ENCODE peak calls at places on chromosome 13, in eight cellular contexts. One of them, this sample, is unnamed.

GRCh38 chr13:112759053-112759452 is 69.2 kb downstream of the ATP11A start:
- DNase-seq in SK-N-SH: no peak
- DNase-seq in DMS153: no peak
- DNase-seq in hypothalamus: no peak
- DNase-seq in stimulated activated CD4-positive, alpha-beta T cell treated with anti-CD3 and anti-CD28 coated beads, Interleukin-1b, Interleukin-23, amount 100 ng/mL, for 24 hours: no peak
- DNase-seq in NCI-H2107: no peak
- DNase-seq in amniotic epithelial cell: no peak
- DNase-seq in DMS 273 treated with DMSO at 0.1 percent for 48 hours: no peak
- DNase-seq in this sample: no peak

GRCh38 chr13:50889317-50889716 is 20.3 kb upstream of the RNASEH2B start:
- DNase-seq in SK-N-SH: no peak
- DNase-seq in DMS153: no peak
- DNase-seq in hypothalamus: no peak
- DNase-seq in stimulated activated CD4-positive, alpha-beta T cell treated with anti-CD3 and anti-CD28 coated beads, Interleukin-1b, Interleukin-23, amount 100 ng/mL, for 24 hours: no peak
- DNase-seq in NCI-H2107: no peak
- DNase-seq in amniotic epithelial cell: no peak
- DNase-seq in DMS 273 treated with DMSO at 0.1 percent for 48 hours: no peak
- DNase-seq in this sample: no peak

GRCh38 chr13:28477709-28477973 is 17.3 kb downstream of the FLT1 start:
- DNase-seq in SK-N-SH: no peak
- DNase-seq in DMS153: no peak
- DNase-seq in hypothalamus: no peak
- DNase-seq in stimulated activated CD4-positive, alpha-beta T cell treated with anti-CD3 and anti-CD28 coated beads, Interleukin-1b, Interleukin-23, amount 100 ng/mL, for 24 hours: no peak
- DNase-seq in NCI-H2107: no peak
- DNase-seq in amniotic epithelial cell: no peak
- DNase-seq in DMS 273 treated with DMSO at 0.1 percent for 48 hours: no peak
- DNase-seq in this sample: no peak

GRCh38 chr13:35891486-35891885 is 239.7 kb downstream of the DCLK1 start:
- DNase-seq in SK-N-SH: no peak
- DNase-seq in DMS153: no peak
- DNase-seq in hypothalamus: no peak
- DNase-seq in stimulated activated CD4-positive, alpha-beta T cell treated with anti-CD3 and anti-CD28 coated beads, Interleukin-1b, Interleukin-23, amount 100 ng/mL, for 24 hours: no peak
- DNase-seq in NCI-H2107: no peak
- DNase-seq in amniotic epithelial cell: no peak
- DNase-seq in DMS 273 treated with DMSO at 0.1 percent for 48 hours: no peak
- DNase-seq in this sample: no peak

GRCh38 chr13:111074826-111075225 is 40.3 kb upstream of the ARHGEF7 start:
- DNase-seq in SK-N-SH: no peak
- DNase-seq in DMS153: no peak
- DNase-seq in hypothalamus: no peak
- DNase-seq in stimulated activated CD4-positive, alpha-beta T cell treated with anti-CD3 and anti-CD28 coated beads, Interleukin-1b, Interleukin-23, amount 100 ng/mL, for 24 hours: no peak
- DNase-seq in NCI-H2107: no peak
- DNase-seq in amniotic epithelial cell: no peak
- DNase-seq in DMS 273 treated with DMSO at 0.1 percent for 48 hours: no peak
- DNase-seq in this sample: no peak

GRCh38 chr13:33153421-33154381 is 131.9 kb downstream of the STARD13 start:
- DNase-seq in SK-N-SH: no peak
- DNase-seq in DMS153: no peak
- DNase-seq in hypothalamus: no peak
- DNase-seq in stimulated activated CD4-positive, alpha-beta T cell treated with anti-CD3 and anti-CD28 coated beads, Interleukin-1b, Interleukin-23, amount 100 ng/mL, for 24 hours: no peak
- DNase-seq in NCI-H2107: no peak
- DNase-seq in amniotic epithelial cell: no peak
- DNase-seq in DMS 273 treated with DMSO at 0.1 percent for 48 hours: no peak
- DNase-seq in this sample: peak

GRCh38 chr13:44629465-44630183 is 53.5 kb upstream of the TSC22D1 start:
- DNase-seq in SK-N-SH: no peak
- DNase-seq in DMS153: no peak
- DNase-seq in hypothalamus: no peak
- DNase-seq in stimulated activated CD4-positive, alpha-beta T cell treated with anti-CD3 and anti-CD28 coated beads, Interleukin-1b, Interleukin-23, amount 100 ng/mL, for 24 hours: no peak
- DNase-seq in NCI-H2107: no peak
- DNase-seq in amniotic epithelial cell: peak
- DNase-seq in DMS 273 treated with DMSO at 0.1 percent for 48 hours: no peak
- DNase-seq in this sample: no peak

GRCh38 chr13:113585828-113586355 is 1.3 kb downstream of the TFDP1 start:
- DNase-seq in SK-N-SH: no peak
- DNase-seq in DMS153: no peak
- DNase-seq in hypothalamus: no peak
- DNase-seq in stimulated activated CD4-positive, alpha-beta T cell treated with anti-CD3 and anti-CD28 coated beads, Interleukin-1b, Interleukin-23, amount 100 ng/mL, for 24 hours: no peak
- DNase-seq in NCI-H2107: no peak
- DNase-seq in amniotic epithelial cell: no peak
- DNase-seq in DMS 273 treated with DMSO at 0.1 percent for 48 hours: no peak
- DNase-seq in this sample: no peak

GRCh38 chr13:98707309-98707999 is 45.0 kb downstream of the SLC15A1 start:
- DNase-seq in SK-N-SH: no peak
- DNase-seq in DMS153: no peak
- DNase-seq in hypothalamus: no peak
- DNase-seq in stimulated activated CD4-positive, alpha-beta T cell treated with anti-CD3 and anti-CD28 coated beads, Interleukin-1b, Interleukin-23, amount 100 ng/mL, for 24 hours: no peak
- DNase-seq in NCI-H2107: no peak
- DNase-seq in amniotic epithelial cell: no peak
- DNase-seq in DMS 273 treated with DMSO at 0.1 percent for 48 hours: no peak
- DNase-seq in this sample: no peak

GRCh38 chr13:25097426-25097825 is 1.5 kb downstream of the PABPC3 start:
- DNase-seq in SK-N-SH: no peak
- DNase-seq in DMS153: no peak
- DNase-seq in hypothalamus: no peak
- DNase-seq in stimulated activated CD4-positive, alpha-beta T cell treated with anti-CD3 and anti-CD28 coated beads, Interleukin-1b, Interleukin-23, amount 100 ng/mL, for 24 hours: no peak
- DNase-seq in NCI-H2107: no peak
- DNase-seq in amniotic epithelial cell: no peak
- DNase-seq in DMS 273 treated with DMSO at 0.1 percent for 48 hours: no peak
- DNase-seq in this sample: no peak

GRCh38 chr13:69633044-69633443 is 474.6 kb upstream of the ATXN8OS start:
- DNase-seq in SK-N-SH: no peak
- DNase-seq in DMS153: no peak
- DNase-seq in hypothalamus: no peak
- DNase-seq in stimulated activated CD4-positive, alpha-beta T cell treated with anti-CD3 and anti-CD28 coated beads, Interleukin-1b, Interleukin-23, amount 100 ng/mL, for 24 hours: no peak
- DNase-seq in NCI-H2107: no peak
- DNase-seq in amniotic epithelial cell: no peak
- DNase-seq in DMS 273 treated with DMSO at 0.1 percent for 48 hours: no peak
- DNase-seq in this sample: no peak

GRCh38 chr13:46489586-46490023 is 63.4 kb upstream of the LRCH1 start:
- DNase-seq in SK-N-SH: no peak
- DNase-seq in DMS153: no peak
- DNase-seq in hypothalamus: no peak
- DNase-seq in stimulated activated CD4-positive, alpha-beta T cell treated with anti-CD3 and anti-CD28 coated beads, Interleukin-1b, Interleukin-23, amount 100 ng/mL, for 24 hours: no peak
- DNase-seq in NCI-H2107: no peak
- DNase-seq in amniotic epithelial cell: peak
- DNase-seq in DMS 273 treated with DMSO at 0.1 percent for 48 hours: no peak
- DNase-seq in this sample: no peak

GRCh38 chr13:47426126-47426849 is 529.4 kb upstream of the HTR2A start:
- DNase-seq in SK-N-SH: no peak
- DNase-seq in DMS153: no peak
- DNase-seq in hypothalamus: no peak
- DNase-seq in stimulated activated CD4-positive, alpha-beta T cell treated with anti-CD3 and anti-CD28 coated beads, Interleukin-1b, Interleukin-23, amount 100 ng/mL, for 24 hours: no peak
- DNase-seq in NCI-H2107: no peak
- DNase-seq in amniotic epithelial cell: peak
- DNase-seq in DMS 273 treated with DMSO at 0.1 percent for 48 hours: no peak
- DNase-seq in this sample: peak

GRCh38 chr13:111970501-111971155 is 96.3 kb upstream of the SOX1 start:
- DNase-seq in SK-N-SH: no peak
- DNase-seq in DMS153: peak
- DNase-seq in hypothalamus: no peak
- DNase-seq in stimulated activated CD4-positive, alpha-beta T cell treated with anti-CD3 and anti-CD28 coated beads, Interleukin-1b, Interleukin-23, amount 100 ng/mL, for 24 hours: no peak
- DNase-seq in NCI-H2107: no peak
- DNase-seq in amniotic epithelial cell: no peak
- DNase-seq in DMS 273 treated with DMSO at 0.1 percent for 48 hours: no peak
- DNase-seq in this sample: no peak